ENCODE peak calls at places on chromosomes 3 and 15, in ten cellular contexts. Q, M, H, O, E, D, B, L, X and P are unnamed samples.

GRCh38 chr3:127459205-127459604 is 131.3 kb downstream of the TPRA1 start:
- DNase-seq in O (no peak), D (no peak), Q (no peak), H (no peak), E (no peak), L (no peak), X (no peak), M (no peak), B (no peak), P (no peak)

GRCh38 chr3:120416868-120417267 is 33.9 kb downstream of the FSTL1 start:
- DNase-seq in O (no peak), M (no peak), D (no peak), Q (no peak), H (no peak), X (peak), L (no peak), E (no peak), B (no peak), P (no peak)

GRCh38 chr15:58346361-58346760 is 85.4 kb upstream of the LIPC start:
- DNase-seq in Q (no peak), X (no peak), O (no peak), D (no peak), L (no peak), B (no peak), H (no peak), M (no peak), E (peak), P (no peak)

GRCh38 chr3:86987421-86987715 is 3.6 kb downstream of the VGLL3 start:
- DNase-seq in H (no peak), E (no peak), X (no peak), Q (no peak), D (no peak), L (no peak), O (no peak), B (no peak), M (no peak), P (no peak)

GRCh38 chr3:115982629-115983028 is 359.3 kb downstream of the GAP43 start:
- DNase-seq in L (no peak), B (no peak), X (no peak), Q (no peak), E (no peak), D (no peak), M (no peak), H (no peak), O (no peak), P (no peak)

GRCh38 chr15:36401586-36401966 is 177.8 kb upstream of the CDIN1 start:
- DNase-seq in H (no peak), Q (no peak), M (no peak), B (no peak), L (no peak), E (no peak), X (no peak), O (no peak), D (no peak), P (no peak)

GRCh38 chr3:47910777-47911440 is 105.3 kb downstream of the MAP4 start:
- DNase-seq in H (no peak), O (peak), Q (no peak), E (no peak), X (peak), L (no peak), D (no peak), M (no peak), B (no peak), P (no peak)

GRCh38 chr15:72034859-72035650 is 82.9 kb downstream of the MYO9A start:
- DNase-seq in D (no peak), X (no peak), E (no peak), H (no peak), M (no peak), B (no peak), L (no peak), Q (no peak), O (peak), P (no peak)

GRCh38 chr15:88896339-88897033 is 1.1 kb upstream of the HAPLN3 start:
- DNase-seq in X (no peak), Q (no peak), O (no peak), M (no peak), L (no peak), E (no peak), H (no peak), B (no peak), D (peak), P (no peak)

GRCh38 chr3:141228385-141228784 is 3.2 kb upstream of the PXYLP1 start:
- DNase-seq in M (no peak), X (no peak), H (no peak), E (no peak), B (no peak), O (no peak), D (no peak), L (no peak), Q (no peak), P (no peak)

GRCh38 chr3:61454806-61455205 is 106.6 kb upstream of the PTPRG start:
- DNase-seq in H (no peak), Q (no peak), L (no peak), X (no peak), D (no peak), M (no peak), E (no peak), B (no peak), O (peak), P (no peak)

GRCh38 chr15:36370735-36371115 is 208.7 kb upstream of the CDIN1 start:
- DNase-seq in H (no peak), X (no peak), B (no peak), M (no peak), Q (no peak), D (no peak), O (peak), E (no peak), L (no peak), P (no peak)

GRCh38 chr3:135393159-135393558 is 572.4 kb upstream of the PPP2R3A start:
- DNase-seq in X (no peak), B (no peak), E (no peak), H (no peak), O (no peak), Q (no peak), M (no peak), D (no peak), L (no peak), P (no peak)

GRCh38 chr3:160611141-160611540 is 45.8 kb upstream of the KPNA4 start:
- DNase-seq in L (no peak), E (no peak), D (no peak), M (no peak), X (no peak), Q (no peak), H (no peak), O (no peak), B (no peak), P (no peak)

GRCh38 chr15:81184188-81184587 is 12.5 kb upstream of the IL16 start:
- DNase-seq in X (no peak), H (no peak), L (no peak), M (peak), D (no peak), E (no peak), O (peak), B (no peak), Q (no peak), P (no peak)

GRCh38 chr3:30620402-30621360 is 14.3 kb downstream of the TGFBR2 start:
- DNase-seq in Q (no peak), H (no peak), L (no peak), E (no peak), B (no peak), D (no peak), M (no peak), O (no peak), X (no peak), P (no peak)

GRCh38 chr15:77563768-77564167 is 68.9 kb downstream of the LINGO1 start:
- DNase-seq in D (no peak), L (no peak), Q (no peak), H (no peak), O (no peak), X (no peak), M (no peak), E (no peak), B (no peak), P (peak)

GRCh38 chr15:42157381-42157780 is 945 bp upstream of the PLA2G4F start:
- DNase-seq in Q (no peak), B (no peak), X (no peak), M (no peak), O (no peak), E (no peak), D (no peak), L (no peak), H (no peak), P (no peak)

GRCh38 chr15:41727143-41727542 is 47.1 kb upstream of the MAPKBP1 start:
- DNase-seq in Q (no peak), D (no peak), X (peak), E (no peak), B (no peak), L (no peak), O (peak), M (no peak), H (no peak), P (no peak)

GRCh38 chr15:74209997-74210573 is 7.5 kb upstream of the STRA6 start:
- DNase-seq in D (no peak), O (peak), H (no peak), L (no peak), E (no peak), M (no peak), X (peak), Q (no peak), B (no peak), P (no peak)

GRCh38 chr3:37943631-37944242 is 46.8 kb upstream of the VILL start:
- DNase-seq in O (no peak), X (no peak), L (no peak), D (no peak), E (no peak), M (peak), Q (no peak), H (no peak), B (no peak), P (no peak)
- H3K27ac ChIP-seq in O (peak), X (no peak), L (no peak), D (peak), E (no peak), M (peak), Q (no peak), H (peak), B (no peak), P (no peak)

GRCh38 chr3:72892870-72893269 is 5.0 kb downstream of the GXYLT2 start:
- DNase-seq in D (no peak), M (no peak), O (no peak), H (no peak), X (no peak), L (peak), E (peak), Q (no peak), B (no peak), P (peak)
- TF ChIP-seq CTCF in D (no peak), M (no peak), O (peak), H (no peak), X (no peak), L (peak), E (peak), Q (no peak), B (no peak), P (peak)

DNA sequence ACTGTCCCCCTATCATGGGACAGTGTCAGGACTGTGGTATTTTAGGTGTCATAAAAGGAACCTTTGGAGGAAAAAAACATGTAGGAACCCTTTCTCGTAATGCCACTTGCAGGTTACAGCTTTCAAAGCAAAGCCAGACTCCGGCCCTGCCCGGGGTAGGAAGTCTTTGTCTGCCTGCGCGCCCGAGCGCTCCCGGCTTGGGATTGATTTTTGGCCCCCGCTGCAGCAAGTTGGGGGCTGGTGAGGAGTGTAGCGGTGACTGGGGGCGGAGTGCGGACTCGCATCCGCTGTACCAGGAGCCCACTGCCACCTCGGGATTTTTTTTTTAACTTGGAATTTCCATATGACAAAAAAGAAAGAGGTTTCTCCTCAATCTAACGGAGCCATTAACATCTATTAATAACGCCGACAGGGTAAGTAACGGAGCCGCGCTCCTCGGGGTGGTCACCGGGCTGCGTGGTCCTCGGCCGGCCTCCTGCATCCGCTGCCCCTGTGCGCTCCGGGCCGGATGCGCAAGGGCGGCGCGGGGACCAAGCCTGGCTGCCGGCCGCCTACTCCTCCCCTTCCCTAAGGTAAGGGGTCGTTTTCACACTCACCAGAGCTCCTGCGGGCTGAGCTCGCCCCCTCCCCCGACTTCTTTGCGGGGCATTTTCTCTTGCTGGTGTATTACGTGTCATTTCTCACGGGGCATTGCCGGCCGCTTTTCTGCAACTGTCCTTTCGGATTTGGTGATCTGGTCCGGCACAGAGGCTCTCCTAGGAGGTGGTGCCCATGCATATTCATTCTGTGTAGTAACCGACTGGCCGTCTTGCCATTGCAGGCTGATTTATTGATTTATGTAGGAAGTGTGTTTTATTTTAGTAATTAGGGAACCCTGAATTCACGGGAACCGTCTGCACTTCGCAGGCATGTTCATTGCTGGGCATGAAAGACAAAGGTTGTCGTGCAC is 219.8 kb upstream of the TOPAZ1 start:
- DNase-seq in M (no peak), B (no peak), Q (no peak), D (no peak), O (no peak), L (no peak), E (peak), H (no peak), X (no peak), P (no peak)
- H3K4me3 ChIP-seq in M (no peak), B (no peak), Q (peak), D (peak), O (no peak), L (no peak), E (peak), H (peak), X (no peak), P (no peak)

DNA sequence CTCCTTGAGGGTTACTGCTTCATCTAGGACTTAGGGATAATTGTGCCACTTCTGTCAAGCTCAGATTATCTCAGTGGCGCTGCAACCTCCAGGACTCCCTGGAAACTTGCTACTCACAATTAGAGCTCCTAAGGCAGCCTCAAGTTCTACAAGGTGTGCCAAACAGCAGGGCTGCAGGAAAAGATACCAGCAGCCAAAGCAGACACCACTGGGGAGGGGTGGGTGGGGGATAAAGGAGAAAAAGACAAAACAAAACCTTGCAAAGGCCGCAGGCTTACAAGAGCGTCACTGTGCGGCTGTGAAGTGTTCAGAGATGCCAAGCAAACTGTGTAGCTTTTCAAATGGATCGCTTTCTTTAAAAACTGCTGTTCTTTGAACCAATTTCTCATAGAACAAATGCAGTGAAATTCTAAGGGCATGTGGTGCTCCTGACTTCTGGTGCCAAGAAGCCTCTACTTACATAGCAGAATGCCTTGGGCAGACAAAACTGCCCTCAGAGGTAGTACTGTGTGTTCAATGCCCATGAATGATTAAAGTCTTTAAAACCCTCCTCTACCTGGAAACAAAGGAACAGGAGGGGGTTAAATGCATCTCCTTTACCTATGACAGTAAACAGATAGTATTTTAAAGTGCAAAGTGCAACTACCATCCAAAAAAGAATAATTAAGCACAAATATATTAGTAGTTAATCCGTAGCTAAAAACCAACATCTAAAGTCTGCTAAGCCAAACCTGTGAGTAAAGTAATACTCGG is 353.4 kb downstream of the FOXP1 start:
- DNase-seq in E (no peak), B (peak), H (no peak), O (no peak), L (no peak), Q (no peak), X (no peak), D (no peak), M (no peak), P (no peak)
- H3K27ac ChIP-seq in E (no peak), B (no peak), H (no peak), O (no peak), L (no peak), Q (peak), X (no peak), D (no peak), M (peak), P (no peak)